ENCODE peak calls at places on chromosome 10, in eight cellular contexts. E is lung, K is Peyer's patch, V is astrocyte, O is spleen, R is A549, A is AG04449, H is dorsolateral prefrontal cortex. I is an unnamed sample.

GRCh38 chr10:131698232-131698631 is 202.6 kb upstream of the PPP2R2D start:
- DNase-seq in E (no peak), K (no peak), V (no peak), O (peak), R (no peak), A (no peak), H (no peak), I (no peak)

GRCh38 chr10:93081834-93082233 is 8.1 kb downstream of the CYP26A1 start:
- DNase-seq in E (no peak), K (no peak), V (peak), O (no peak), R (no peak), A (no peak), H (no peak), I (peak)

GRCh38 chr10:132648072-132648855 is 110.7 kb downstream of the INPP5A start:
- DNase-seq in E (no peak), K (no peak), V (no peak), O (peak), R (no peak), A (no peak), H (no peak), I (no peak)

GRCh38 chr10:132106431-132106830 is 40.7 kb downstream of the JAKMIP3 start:
- DNase-seq in E (peak), K (no peak), V (no peak), O (no peak), R (no peak), A (no peak), H (no peak), I (no peak)

GRCh38 chr10:59448616-59449015 is 86.3 kb upstream of the FAM13C start:
- DNase-seq in E (no peak), K (no peak), V (no peak), O (no peak), R (no peak), A (no peak), H (no peak), I (no peak)

GRCh38 chr10:7872041-7872442 is 53.7 kb downstream of the TAF3 start:
- DNase-seq in E (no peak), K (no peak), V (no peak), O (no peak), R (peak), A (no peak), H (no peak), I (no peak)

GRCh38 chr10:75083972-75084833 is 27.3 kb upstream of the SAMD8 start:
- DNase-seq in E (no peak), K (no peak), V (no peak), O (no peak), R (no peak), A (no peak), H (no peak), I (no peak)

GRCh38 chr10:78870458-78870857 is 198.3 kb upstream of the ZMIZ1 start:
- DNase-seq in E (peak), K (no peak), V (no peak), O (no peak), R (no peak), A (no peak), H (no peak), I (no peak)

GRCh38 chr10:6300106-6300783 is 97.5 kb downstream of the PFKFB3 start:
- DNase-seq in E (no peak), K (peak), V (peak), O (no peak), R (peak), A (no peak), H (no peak), I (peak)

GRCh38 chr10:68249297-68249696 is 17.4 kb upstream of the ATOH7 start:
- DNase-seq in E (no peak), K (no peak), V (no peak), O (no peak), R (no peak), A (no peak), H (no peak), I (no peak)

GRCh38 chr10:131311661-131312260 is at the start of gene TCERG1L:
- DNase-seq in E (no peak), K (no peak), V (no peak), O (peak), R (no peak), A (no peak), H (no peak), I (no peak)

GRCh38 chr10:51074238-51075028 is at the start of gene PRKG1:
- DNase-seq in E (peak), K (no peak), V (peak), O (peak), R (peak), A (no peak), H (peak), I (peak)

GRCh38 chr10:14820010-14820774 is 17.6 kb downstream of the CDNF start:
- DNase-seq in E (no peak), K (no peak), V (peak), O (no peak), R (peak), A (peak), H (no peak), I (peak)

GRCh38 chr10:34959321-34959720 is 130.8 kb downstream of the CUL2 start:
- DNase-seq in E (no peak), K (no peak), V (no peak), O (no peak), R (no peak), A (no peak), H (no peak), I (no peak)

GRCh38 chr10:70376436-70377378 is 5.7 kb downstream of the LRRC20 start:
- DNase-seq in E (no peak), K (no peak), V (peak), O (no peak), R (no peak), A (no peak), H (no peak), I (no peak)

GRCh38 chr10:85193796-85194195 is 865.4 kb downstream of the CCSER2 start:
- DNase-seq in E (no peak), K (no peak), V (no peak), O (no peak), R (no peak), A (no peak), H (no peak), I (no peak)

GRCh38 chr10:47406548-47406869 is 22.4 kb upstream of the ZNF488 start:
- DNase-seq in E (no peak), K (no peak), V (no peak), O (no peak), R (no peak), A (no peak), H (no peak), I (no peak)

GRCh38 chr10:4527281-4527960 is 298.6 kb upstream of the AKR1E2 start:
- DNase-seq in E (no peak), K (no peak), V (peak), O (no peak), R (no peak), A (no peak), H (no peak), I (peak)

GRCh38 chr10:62053860-62054259 is 152.4 kb downstream of the ARID5B start:
- DNase-seq in E (no peak), K (no peak), V (no peak), O (no peak), R (no peak), A (no peak), H (no peak), I (no peak)

GRCh38 chr10:119205926-119206602 is 1.3 kb upstream of the GRK5 start:
- DNase-seq in E (peak), K (peak), V (no peak), O (peak), R (peak), A (no peak), H (peak), I (no peak)

GRCh38 chr10:25934673-25935139 is 677 bp downstream of the MYO3A start:
- DNase-seq in E (no peak), K (no peak), V (no peak), O (no peak), R (peak), A (no peak), H (no peak), I (no peak)

GRCh38 chr10:127406018-127406550 is 143.0 kb upstream of the NPS start:
- DNase-seq in E (no peak), K (no peak), V (no peak), O (peak), R (no peak), A (no peak), H (no peak), I (no peak)

GRCh38 chr10:78783753-78784152 is 285.0 kb upstream of the ZMIZ1 start:
- DNase-seq in E (no peak), K (no peak), V (no peak), O (peak), R (no peak), A (no peak), H (no peak), I (no peak)

GRCh38 chr10:103861501-103861900 is 6.1 kb upstream of the SH3PXD2A start:
- DNase-seq in E (no peak), K (no peak), V (peak), O (no peak), R (peak), A (no peak), H (no peak), I (no peak)

GRCh38 chr10:21771219-21771618 is 232.3 kb downstream of the DNAJC1 start:
- DNase-seq in E (no peak), K (no peak), V (no peak), O (no peak), R (no peak), A (no peak), H (no peak), I (no peak)

GRCh38 chr10:17128261-17128660 is 1.4 kb downstream of the CUBN start:
- DNase-seq in E (no peak), K (no peak), V (no peak), O (no peak), R (no peak), A (no peak), H (no peak), I (no peak)

GRCh38 chr10:72088879-72089585 is 681 bp upstream of the SPOCK2 start:
- DNase-seq in E (no peak), K (peak), V (no peak), O (peak), R (no peak), A (no peak), H (no peak), I (no peak)

GRCh38 chr10:18340496-18341051 is 200.3 kb downstream of the CACNB2 start:
- DNase-seq in E (no peak), K (no peak), V (peak), O (no peak), R (no peak), A (no peak), H (no peak), I (no peak)
- H3K4me3 ChIP-seq in E (no peak), K (no peak), V (peak), O (no peak), R (no peak), A (no peak), H (peak), I (no peak)

GRCh38 chr10:115827650-115828049 is 445.4 kb downstream of the GFRA1 start:
- DNase-seq in E (no peak), K (no peak), V (peak), O (no peak), R (no peak), A (no peak), H (no peak), I (peak)

GRCh38 chr10:115830260-115830970 is 442.6 kb downstream of the GFRA1 start:
- DNase-seq in E (no peak), K (no peak), V (peak), O (no peak), R (no peak), A (peak), H (no peak), I (peak)

GRCh38 chr10:115831025-115831424 is 442.0 kb downstream of the GFRA1 start:
- DNase-seq in E (no peak), K (no peak), V (no peak), O (no peak), R (no peak), A (no peak), H (no peak), I (no peak)

GRCh38 chr10:115827180-115827579 is 445.8 kb downstream of the GFRA1 start:
- DNase-seq in E (no peak), K (no peak), V (peak), O (no peak), R (no peak), A (no peak), H (no peak), I (peak)

DNA sequence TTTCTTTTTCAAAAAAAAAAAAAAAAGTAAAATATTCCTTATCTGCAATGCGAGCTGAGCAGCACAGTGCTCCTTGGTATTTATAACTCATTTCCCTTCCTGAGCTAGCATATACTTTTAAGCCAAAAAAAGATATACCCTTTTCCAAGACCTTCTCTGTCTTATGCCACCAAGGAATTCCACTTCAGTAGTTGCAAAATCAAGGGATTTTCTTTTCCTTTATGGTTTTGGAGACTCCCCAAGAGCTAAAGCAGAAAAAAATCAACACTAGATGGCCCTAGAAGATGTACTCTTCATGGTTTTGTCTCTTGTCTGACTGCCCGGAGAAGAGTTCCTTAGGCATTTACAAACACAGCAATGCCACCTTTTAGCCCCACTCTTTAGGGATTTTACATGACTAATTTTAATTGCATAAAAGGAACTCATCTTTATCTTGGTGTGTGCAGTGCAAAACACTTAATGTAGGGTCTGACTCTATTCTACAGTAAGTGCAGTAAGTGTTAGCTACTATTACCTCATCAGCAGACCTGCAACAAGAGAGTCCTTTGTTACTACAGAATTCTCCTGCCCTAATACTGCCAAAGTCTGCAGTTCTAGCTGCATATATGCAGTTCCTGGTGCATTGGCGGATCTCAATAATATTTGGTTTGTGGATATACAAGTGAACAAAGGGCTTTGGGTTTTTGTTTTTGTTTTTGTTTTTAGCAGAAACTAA is 443.3 kb downstream of the GFRA1 start:
- DNase-seq in E (no peak), K (no peak), V (peak), O (no peak), R (peak), A (peak), H (no peak), I (peak)
- TF ChIP-seq CTCF in E (no peak), K (no peak), V (peak), O (no peak), R (peak), A (peak), H (peak), I (peak)

GRCh38 chr10:91163269-91163708 is 57.2 kb upstream of the PCGF5 start:
- DNase-seq in E (peak), K (peak), V (peak), O (peak), R (peak), A (no peak), H (peak), I (no peak)

GRCh38 chr10:91162495-91163268 is 57.8 kb upstream of the PCGF5 start:
- DNase-seq in E (peak), K (peak), V (peak), O (peak), R (peak), A (no peak), H (peak), I (no peak)

GRCh38 chr10:91156196-91156595 is 64.3 kb upstream of the PCGF5 start:
- DNase-seq in E (no peak), K (no peak), V (no peak), O (no peak), R (no peak), A (no peak), H (no peak), I (no peak)

GRCh38 chr10:91162050-91162494 is 58.4 kb upstream of the PCGF5 start:
- DNase-seq in E (no peak), K (no peak), V (peak), O (no peak), R (peak), A (no peak), H (no peak), I (no peak)

DNA sequence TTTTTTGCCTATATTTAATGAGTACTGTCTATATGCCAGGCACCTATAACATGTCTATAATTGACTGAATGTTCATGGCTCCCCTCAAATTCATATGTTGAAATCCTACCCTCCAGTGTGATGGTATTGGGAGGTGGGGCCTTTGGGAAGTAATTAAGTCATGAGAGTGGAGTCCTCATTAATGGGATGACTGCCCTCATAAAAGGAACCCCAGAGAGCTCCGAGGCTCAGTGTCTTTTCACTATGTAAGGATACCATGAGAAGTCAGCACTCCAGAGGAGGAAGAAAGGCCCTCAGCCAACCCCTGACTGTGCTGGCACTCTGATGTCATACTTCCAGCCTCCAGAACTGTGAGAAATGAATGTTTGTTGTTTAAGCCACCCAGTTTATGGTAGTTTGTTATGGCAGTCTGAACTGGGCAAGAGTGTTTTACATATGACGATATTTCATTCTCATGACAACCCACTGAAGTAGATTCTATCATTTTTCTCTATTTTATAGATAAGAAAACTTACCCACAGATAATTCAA is 61.1 kb upstream of the PCGF5 start:
- DNase-seq in E (no peak), K (no peak), V (no peak), O (no peak), R (no peak), A (no peak), H (no peak), I (no peak)
- H3K4me3 ChIP-seq in E (no peak), K (no peak), V (no peak), O (no peak), R (no peak), A (no peak), H (no peak), I (no peak)

GRCh38 chr10:77504870-77505257 is 132.7 kb downstream of the KCNMA1 start:
- DNase-seq in E (peak), K (no peak), V (peak), O (no peak), R (peak), A (no peak), H (no peak), I (no peak)
- TF ChIP-seq CTCF in E (no peak), K (no peak), V (no peak), O (no peak), R (peak), A (no peak), H (no peak), I (no peak)

GRCh38 chr10:1054684-1055083 is 1.5 kb upstream of the WDR37 start:
- DNase-seq in E (no peak), K (no peak), V (no peak), O (no peak), R (no peak), A (no peak), H (no peak), I (no peak)
- H3K4me3 ChIP-seq in E (no peak), K (no peak), V (peak), O (peak), R (peak), A (peak), H (no peak), I (no peak)